ENCODE peak calls at places on chromosomes 3 and 15, in five cellular contexts. One of them, this sample, is unnamed.

GRCh38 chr15:75061272-75061671 is 37.9 kb downstream of the PPCDC start:
- DNase-seq in cardiac fibroblast: peak; percentile 47
- DNase-seq in mammary epithelial cell: peak; percentile 52
- DNase-seq in endodermal cell: peak; percentile 17
- DNase-seq in sigmoid colon: no peak
- DNase-seq in this sample: no peak

GRCh38 chr3:148089171-148089570 is 608.5 kb upstream of the AGTR1 start:
- DNase-seq in cardiac fibroblast: no peak
- DNase-seq in mammary epithelial cell: no peak
- DNase-seq in endodermal cell: no peak
- DNase-seq in sigmoid colon: no peak
- DNase-seq in this sample: no peak

GRCh38 chr3:89957461-89957860 is 850.0 kb downstream of the EPHA3 start:
- DNase-seq in cardiac fibroblast: peak; percentile 73
- DNase-seq in mammary epithelial cell: no peak
- DNase-seq in endodermal cell: no peak
- DNase-seq in sigmoid colon: no peak
- DNase-seq in this sample: no peak

GRCh38 chr3:88113311-88114162 is 36.2 kb upstream of the C3orf38 start:
- DNase-seq in cardiac fibroblast: peak; percentile 86
- DNase-seq in mammary epithelial cell: peak; percentile 58
- DNase-seq in endodermal cell: peak; percentile 84
- DNase-seq in sigmoid colon: no peak
- DNase-seq in this sample: peak; percentile 39

GRCh38 chr3:189297957-189298356 is 126.2 kb downstream of the TPRG1 start:
- DNase-seq in cardiac fibroblast: no peak
- DNase-seq in mammary epithelial cell: no peak
- DNase-seq in endodermal cell: no peak
- DNase-seq in sigmoid colon: no peak
- DNase-seq in this sample: no peak

GRCh38 chr3:7740458-7740857 is 761.2 kb upstream of the LMCD1 start:
- DNase-seq in cardiac fibroblast: no peak
- DNase-seq in mammary epithelial cell: no peak
- DNase-seq in endodermal cell: no peak
- DNase-seq in sigmoid colon: no peak
- DNase-seq in this sample: no peak

GRCh38 chr15:39682366-39682765 is 100.3 kb downstream of the FSIP1 start:
- DNase-seq in cardiac fibroblast: no peak
- DNase-seq in mammary epithelial cell: no peak
- DNase-seq in endodermal cell: no peak
- DNase-seq in sigmoid colon: no peak
- DNase-seq in this sample: no peak

GRCh38 chr15:89206908-89207331 is 14.5 kb downstream of the RLBP1 start:
- DNase-seq in cardiac fibroblast: peak; percentile 75
- DNase-seq in mammary epithelial cell: peak; percentile 48
- DNase-seq in endodermal cell: peak; percentile 96
- DNase-seq in sigmoid colon: peak; percentile 84
- DNase-seq in this sample: peak; percentile 91

GRCh38 chr3:46930176-46930944 is 46.2 kb downstream of the CCDC12 start:
- DNase-seq in cardiac fibroblast: no peak
- DNase-seq in mammary epithelial cell: no peak
- DNase-seq in endodermal cell: no peak
- DNase-seq in sigmoid colon: peak; percentile 61
- DNase-seq in this sample: no peak

GRCh38 chr3:16723994-16724393 is 118.8 kb upstream of the DAZL start:
- DNase-seq in cardiac fibroblast: peak; percentile 68
- DNase-seq in mammary epithelial cell: peak; percentile 30
- DNase-seq in endodermal cell: peak; percentile 75
- DNase-seq in sigmoid colon: no peak
- DNase-seq in this sample: no peak

GRCh38 chr3:157856078-157856939 is 249.9 kb downstream of the SHOX2 start:
- DNase-seq in cardiac fibroblast: peak; percentile 3
- DNase-seq in mammary epithelial cell: peak; percentile 56
- DNase-seq in endodermal cell: no peak
- DNase-seq in sigmoid colon: no peak
- DNase-seq in this sample: peak; percentile 63
- TF ChIP-seq CTCF in cardiac fibroblast: no peak
- TF ChIP-seq CTCF in mammary epithelial cell: no peak
- TF ChIP-seq CTCF in endodermal cell: no peak
- TF ChIP-seq CTCF in sigmoid colon: no peak
- TF ChIP-seq CTCF in this sample: no peak

GRCh38 chr3:53490131-53490474 is 4.3 kb upstream of the CACNA1D start:
- DNase-seq in cardiac fibroblast: no peak
- DNase-seq in mammary epithelial cell: no peak
- DNase-seq in endodermal cell: no peak
- DNase-seq in sigmoid colon: no peak
- DNase-seq in this sample: no peak

GRCh38 chr3:53485675-53486365 is 8.6 kb upstream of the CACNA1D start:
- DNase-seq in cardiac fibroblast: no peak
- DNase-seq in mammary epithelial cell: no peak
- DNase-seq in endodermal cell: no peak
- DNase-seq in sigmoid colon: no peak
- DNase-seq in this sample: no peak

GRCh38 chr3:53484979-53485378 is 9.4 kb upstream of the CACNA1D start:
- DNase-seq in cardiac fibroblast: no peak
- DNase-seq in mammary epithelial cell: no peak
- DNase-seq in endodermal cell: no peak
- DNase-seq in sigmoid colon: no peak
- DNase-seq in this sample: no peak

GRCh38 chr3:53489401-53490130 is 4.8 kb upstream of the CACNA1D start:
- DNase-seq in cardiac fibroblast: no peak
- DNase-seq in mammary epithelial cell: no peak
- DNase-seq in endodermal cell: no peak
- DNase-seq in sigmoid colon: no peak
- DNase-seq in this sample: no peak

DNA sequence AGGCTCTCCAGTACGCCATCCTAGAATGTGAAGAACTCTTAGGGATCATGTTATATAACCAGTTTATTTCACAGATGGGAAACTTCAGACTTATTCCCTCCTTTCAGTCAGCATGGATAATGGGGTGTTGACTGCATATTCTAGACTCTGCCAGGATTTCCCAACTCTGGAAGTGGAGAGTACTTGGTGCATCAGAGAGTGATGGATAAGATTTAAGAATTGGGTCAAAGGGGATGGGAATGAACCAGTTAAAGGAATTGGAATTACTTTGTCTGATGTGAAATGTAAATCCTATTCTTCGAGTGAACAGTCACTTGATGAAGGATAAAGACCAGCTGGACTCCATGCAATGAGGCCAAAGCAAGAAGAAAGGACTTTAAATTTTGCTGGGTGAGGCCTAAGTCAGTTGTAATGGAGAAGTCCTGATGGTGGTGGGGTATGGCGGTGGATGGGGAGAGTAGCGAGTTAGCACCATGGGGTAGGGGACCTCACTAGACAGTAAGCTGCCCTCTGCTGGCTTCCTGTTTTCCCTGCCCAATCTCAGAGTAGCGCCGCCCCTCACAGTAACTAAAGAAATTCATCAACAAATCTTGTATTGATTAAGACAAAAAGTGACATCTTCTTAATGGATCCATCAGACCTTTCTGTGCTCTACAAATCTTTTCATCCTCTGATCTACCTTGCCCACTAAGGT is 7.3 kb upstream of the CACNA1D start:
- DNase-seq in cardiac fibroblast: no peak
- DNase-seq in mammary epithelial cell: no peak
- DNase-seq in endodermal cell: no peak
- DNase-seq in sigmoid colon: no peak
- DNase-seq in this sample: no peak
- TF ChIP-seq CTCF in cardiac fibroblast: no peak
- TF ChIP-seq CTCF in mammary epithelial cell: no peak
- TF ChIP-seq CTCF in endodermal cell: peak; percentile 54
- TF ChIP-seq CTCF in sigmoid colon: no peak
- TF ChIP-seq CTCF in this sample: no peak

GRCh38 chr3:196198771-196199753 is 12.1 kb downstream of the ZDHHC19 start:
- DNase-seq in cardiac fibroblast: peak; percentile 25
- DNase-seq in mammary epithelial cell: no peak
- DNase-seq in endodermal cell: peak; percentile 71
- DNase-seq in sigmoid colon: no peak
- DNase-seq in this sample: no peak
- TF ChIP-seq CTCF in cardiac fibroblast: peak; percentile 16
- TF ChIP-seq CTCF in mammary epithelial cell: peak; percentile 42
- TF ChIP-seq CTCF in endodermal cell: peak; percentile 56
- TF ChIP-seq CTCF in sigmoid colon: no peak
- TF ChIP-seq CTCF in this sample: no peak

DNA sequence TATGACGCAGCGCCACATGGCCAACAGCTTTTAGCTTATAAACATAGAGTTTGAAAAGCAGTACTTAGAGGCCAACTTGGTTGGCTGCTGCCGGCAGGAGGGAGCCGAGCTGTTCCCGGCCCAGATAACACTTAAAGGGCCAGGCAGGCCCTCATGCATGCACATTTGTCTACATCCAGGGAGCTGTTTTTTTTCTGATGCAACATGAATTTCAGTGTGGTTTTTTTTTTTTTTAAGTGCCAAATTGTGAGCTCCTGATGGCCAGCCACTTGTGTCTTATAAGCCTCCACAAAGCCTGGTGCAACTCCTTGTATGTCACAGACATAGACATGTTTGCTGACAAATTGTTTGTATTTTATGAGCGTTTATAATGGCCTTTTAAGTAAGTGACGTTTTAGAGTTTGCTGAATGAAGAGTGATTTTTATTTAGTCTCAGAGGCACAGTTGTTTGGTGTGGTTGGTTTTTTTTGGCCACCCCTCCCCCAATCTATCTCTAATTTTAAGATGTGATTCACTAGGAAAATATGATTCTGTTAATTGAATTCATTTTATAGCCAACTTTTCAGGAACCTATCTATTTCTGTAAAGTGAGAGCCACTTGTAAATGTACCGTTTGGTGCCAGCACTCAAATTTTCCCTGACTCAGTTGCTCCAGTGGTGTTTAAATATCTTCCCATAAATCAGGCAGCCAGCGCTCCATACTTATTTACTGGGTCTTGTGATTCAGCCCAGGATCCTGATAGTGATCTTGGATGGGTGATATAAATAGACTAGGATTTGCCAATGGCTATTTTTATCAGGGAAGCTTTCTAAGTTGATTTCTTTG is 134.3 kb downstream of the VGLL4 start:
- DNase-seq in cardiac fibroblast: peak; percentile 89
- DNase-seq in mammary epithelial cell: no peak
- DNase-seq in endodermal cell: peak; percentile 69
- DNase-seq in sigmoid colon: peak; percentile 93
- DNase-seq in this sample: no peak
- TF ChIP-seq CTCF in cardiac fibroblast: peak; percentile 15
- TF ChIP-seq CTCF in mammary epithelial cell: no peak
- TF ChIP-seq CTCF in endodermal cell: peak; percentile 29
- TF ChIP-seq CTCF in sigmoid colon: no peak
- TF ChIP-seq CTCF in this sample: no peak

GRCh38 chr3:41508063-41508696 is 308.9 kb downstream of the CTNNB1 start:
- DNase-seq in cardiac fibroblast: peak; percentile 68
- DNase-seq in mammary epithelial cell: peak; percentile 91
- DNase-seq in endodermal cell: peak; percentile 72
- DNase-seq in sigmoid colon: no peak
- DNase-seq in this sample: peak; percentile 13
- TF ChIP-seq CTCF in cardiac fibroblast: no peak
- TF ChIP-seq CTCF in mammary epithelial cell: peak; percentile 39
- TF ChIP-seq CTCF in endodermal cell: peak; percentile 42
- TF ChIP-seq CTCF in sigmoid colon: no peak
- TF ChIP-seq CTCF in this sample: peak; percentile 32

This sample was measured in RWPE1.